ENCODE peak calls at places on chromosomes 1 and 21, in eight cellular contexts. C is heart left ventricle, Z is left ventricle myocardium inferior, L is neural progenitor cell, G is A549, M is Peyer's patch, J is cardiac muscle cell, O is OCI-LY7. P is an unnamed sample.

GRCh38 chr1:52574594-52574993 is 21.7 kb upstream of the TUT4 start:
- DNase-seq in C (no peak), Z (no peak), L (no peak), G (peak; percentile 36), M (no peak), J (peak; percentile 96), O (no peak), P (no peak)

GRCh38 chr1:155504207-155504606 is 58.4 kb downstream of the ASH1L start:
- DNase-seq in C (no peak), Z (no peak), L (no peak), G (peak; percentile 55), M (no peak), J (peak; percentile 53), O (peak; percentile 66), P (no peak)

GRCh38 chr1:27366113-27366410 is 699 bp downstream of the MAP3K6 start:
- DNase-seq in C (peak; percentile 93), Z (peak; percentile 94), L (peak; percentile 95), G (peak; percentile 75), M (peak; percentile 80), J (peak; percentile 73), O (peak; percentile 36), P (peak; percentile 86)

GRCh38 chr1:109389638-109390341 is 7.9 kb downstream of the SORT1 start:
- DNase-seq in C (no peak), Z (no peak), L (no peak), G (no peak), M (no peak), J (no peak), O (no peak), P (no peak)

GRCh38 chr1:110495926-110496600 is 22.9 kb downstream of the KCNA10 start:
- DNase-seq in C (peak; percentile 71), Z (peak; percentile 67), L (peak; percentile 87), G (peak; percentile 72), M (peak; percentile 76), J (peak; percentile 86), O (peak; percentile 77), P (peak; percentile 69)

GRCh38 chr1:11248169-11248568 is 14.2 kb downstream of the MTOR start:
- DNase-seq in C (no peak), Z (no peak), L (no peak), G (no peak), M (no peak), J (no peak), O (peak; percentile 14), P (no peak)

GRCh38 chr1:24111998-24112380 is at the start of gene MYOM3:
- DNase-seq in C (peak; percentile 65), Z (peak; percentile 74), L (peak; percentile 47), G (no peak), M (no peak), J (no peak), O (no peak), P (no peak)

GRCh38 chr1:204345941-204346678 is 13.6 kb downstream of the PLEKHA6 start:
- DNase-seq in C (no peak), Z (no peak), L (no peak), G (no peak), M (no peak), J (no peak), O (no peak), P (no peak)

GRCh38 chr1:212749924-212750535 is 41.5 kb downstream of the NSL1 start:
- DNase-seq in C (no peak), Z (no peak), L (peak; percentile 70), G (peak; percentile 64), M (no peak), J (peak; percentile 87), O (peak; percentile 47), P (no peak)

GRCh38 chr1:234460652-234461051 is 18.3 kb downstream of the TARBP1 start:
- DNase-seq in C (no peak), Z (no peak), L (no peak), G (no peak), M (no peak), J (no peak), O (no peak), P (no peak)

GRCh38 chr1:212528501-212528900 is 80.1 kb upstream of the ATF3 start:
- DNase-seq in C (no peak), Z (no peak), L (no peak), G (no peak), M (no peak), J (no peak), O (no peak), P (no peak)

GRCh38 chr1:209808059-209808494 is 2.1 kb upstream of the IRF6 start:
- DNase-seq in C (peak; percentile 71), Z (peak; percentile 57), L (no peak), G (no peak), M (no peak), J (peak; percentile 95), O (no peak), P (peak; percentile 63)

GRCh38 chr1:35390600-35391494 is 122.3 kb downstream of the ZMYM4 start:
- DNase-seq in C (no peak), Z (no peak), L (peak; percentile 7), G (no peak), M (no peak), J (no peak), O (no peak), P (no peak)

GRCh38 chr1:114719424-114719787 is 2.8 kb upstream of the NRAS start:
- DNase-seq in C (no peak), Z (no peak), L (no peak), G (no peak), M (no peak), J (no peak), O (no peak), P (no peak)

GRCh38 chr1:91148641-91149069 is 126.8 kb upstream of the ZNF644 start:
- DNase-seq in C (no peak), Z (no peak), L (no peak), G (no peak), M (no peak), J (no peak), O (no peak), P (peak; percentile 48)

GRCh38 chr1:215425135-215425534 is 142.0 kb upstream of the KCTD3 start:
- DNase-seq in C (no peak), Z (no peak), L (no peak), G (no peak), M (no peak), J (no peak), O (no peak), P (no peak)

GRCh38 chr1:177385760-177386698 is 215.3 kb downstream of the BRINP2 start:
- DNase-seq in C (no peak), Z (no peak), L (peak; percentile 9), G (no peak), M (no peak), J (no peak), O (no peak), P (no peak)

GRCh38 chr1:8456306-8456912 is 138.5 kb downstream of the SLC45A1 start:
- DNase-seq in C (no peak), Z (no peak), L (no peak), G (no peak), M (no peak), J (peak; percentile 81), O (no peak), P (no peak)

GRCh38 chr21:46046471-46046870 is 51.4 kb upstream of the COL6A2 start:
- DNase-seq in C (no peak), Z (no peak), L (no peak), G (no peak), M (no peak), J (no peak), O (no peak), P (no peak)

GRCh38 chr1:221227460-221227859 is 348.2 kb downstream of the HLX start:
- DNase-seq in C (no peak), Z (no peak), L (no peak), G (no peak), M (no peak), J (no peak), O (no peak), P (no peak)

GRCh38 chr21:45533731-45534571 is 8.3 kb downstream of the SLC19A1 start:
- DNase-seq in C (peak; percentile 18), Z (peak; percentile 33), L (no peak), G (no peak), M (no peak), J (no peak), O (no peak), P (no peak)

GRCh38 chr1:175373786-175374623 is 181.4 kb upstream of the KIAA0040 start:
- DNase-seq in C (no peak), Z (no peak), L (peak; percentile 83), G (peak; percentile 29), M (peak; percentile 17), J (peak; percentile 38), O (peak; percentile 57), P (no peak)

DNA sequence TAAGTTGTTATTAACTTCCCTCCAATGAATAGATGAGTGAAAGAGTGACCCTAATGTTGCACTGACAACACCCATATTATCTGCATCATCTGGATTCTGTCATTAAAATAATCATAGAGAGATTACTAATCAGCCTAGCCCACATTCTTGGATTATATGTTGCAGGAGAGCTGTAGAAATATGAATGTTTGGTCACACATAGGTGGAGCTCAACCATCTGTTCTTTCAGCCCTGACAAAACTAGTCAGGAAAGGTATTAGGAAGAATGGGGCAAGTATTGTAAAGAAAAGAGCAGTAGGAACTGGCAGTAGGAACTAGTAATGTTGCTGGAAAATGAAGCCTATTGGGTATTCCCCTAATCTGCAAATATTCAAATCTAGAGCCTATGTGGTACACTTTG is 15.3 kb downstream of the FLG2 start:
- DNase-seq in C (no peak), Z (no peak), L (no peak), G (no peak), M (no peak), J (no peak), O (no peak), P (no peak)
- H3K9me3 ChIP-seq in C (no peaks in the 10 kb centered on the region), Z (no peaks in the 10 kb centered on the region), L (peaks cover 42% of the 10 kb centered on the region), G (no peaks in the 10 kb centered on the region), M (no peaks in the 10 kb centered on the region), J (peaks cover 7% of the 10 kb centered on the region), O (no peaks in the 10 kb centered on the region), P (no peaks in the 10 kb centered on the region)

GRCh38 chr1:164180824-164181223 is 378.2 kb upstream of the PBX1 start:
- DNase-seq in C (no peak), Z (no peak), L (no peak), G (no peak), M (no peak), J (no peak), O (no peak), P (no peak)
- H3K9me3 ChIP-seq in C (no peaks in the 10 kb centered on the region), Z (peaks cover under 1% of the 10 kb centered on the region), L (no peaks in the 10 kb centered on the region), G (no peaks in the 10 kb centered on the region), M (no peaks in the 10 kb centered on the region), J (no peaks in the 10 kb centered on the region), O (no peaks in the 10 kb centered on the region), P (no peaks in the 10 kb centered on the region)

DNA sequence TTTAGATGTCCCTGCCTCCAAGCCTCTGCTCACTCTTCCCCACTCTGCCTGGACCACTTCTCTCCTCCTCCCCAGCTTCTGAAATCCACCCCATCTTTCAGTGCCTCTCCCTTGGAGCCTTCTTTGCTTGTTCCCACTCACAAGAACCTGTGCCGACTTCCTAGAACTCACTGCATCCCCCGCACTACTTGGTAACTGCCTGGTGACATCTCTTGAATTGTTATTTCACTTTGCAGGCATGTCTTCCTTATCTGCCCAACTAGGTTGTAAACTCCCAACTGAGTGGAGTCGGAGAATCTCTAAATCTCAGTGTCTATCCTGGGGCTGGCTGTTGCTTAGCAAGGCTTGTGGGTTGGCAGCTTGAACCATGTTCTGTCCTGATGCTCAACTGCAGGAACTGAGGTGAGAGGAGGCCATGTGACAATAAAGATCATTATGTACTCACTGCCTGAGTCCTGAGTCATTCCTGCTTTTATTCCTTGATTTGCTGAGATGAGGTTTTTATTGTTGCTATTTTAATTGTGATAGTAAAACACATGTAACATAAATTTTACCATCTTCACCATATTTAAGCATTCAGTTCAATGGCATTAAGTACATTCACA is 3.9 kb downstream of the KPRP start:
- DNase-seq in C (no peak), Z (no peak), L (no peak), G (no peak), M (no peak), J (no peak), O (no peak), P (no peak)
- H3K9me3 ChIP-seq in C (no peaks in the 10 kb centered on the region), Z (no peaks in the 10 kb centered on the region), L (peaks cover 15% of the 10 kb centered on the region), G (no peaks in the 10 kb centered on the region), M (no peaks in the 10 kb centered on the region), J (no peaks in the 10 kb centered on the region), O (no peaks in the 10 kb centered on the region), P (no peaks in the 10 kb centered on the region)

GRCh38 chr1:247111636-247112478 is 7.7 kb upstream of the ZNF669 start:
- DNase-seq in C (peak; percentile 76), Z (peak; percentile 81), L (peak; percentile 69), G (peak; percentile 27), M (no peak), J (peak; percentile 67), O (no peak), P (peak; percentile 69)
- H3K9me3 ChIP-seq in C (no peaks in the 10 kb centered on the region), Z (no peaks in the 10 kb centered on the region), L (no peaks in the 10 kb centered on the region), G (peaks cover 58% of the 10 kb centered on the region), M (no peaks in the 10 kb centered on the region), J (no peaks in the 10 kb centered on the region), O (no peaks in the 10 kb centered on the region), P (no peaks in the 10 kb centered on the region)